ENCODE peak calls at places on chromosome 13, in nine cellular contexts. One of them, this sample, is unnamed.

GRCh38 chr13:83150616-83151307 is 731.5 kb downstream of the SLITRK1 start:
- DNase-seq in ACHN: no peak
- DNase-seq in activated naive CD4-positive, alpha-beta T cell: no peak
- DNase-seq in anterior cingulate cortex: no peak
- DNase-seq in NB4: no peak
- DNase-seq in effector CD4-positive, alpha-beta T cell: no peak
- DNase-seq in substantia nigra: peak
- DNase-seq in stimulated activated CD8-positive, alpha-beta memory T cell treated with anti-CD3 and anti-CD28 coated beads, Interleukin-4, amount 100 ng/mL, for 24 hours: no peak
- DNase-seq in GM13977: no peak
- DNase-seq in this sample: no peak

GRCh38 chr13:110233682-110234280 is 73.2 kb downstream of the COL4A1 start:
- DNase-seq in ACHN: no peak
- DNase-seq in activated naive CD4-positive, alpha-beta T cell: no peak
- DNase-seq in anterior cingulate cortex: no peak
- DNase-seq in NB4: no peak
- DNase-seq in effector CD4-positive, alpha-beta T cell: no peak
- DNase-seq in substantia nigra: no peak
- DNase-seq in stimulated activated CD8-positive, alpha-beta memory T cell treated with anti-CD3 and anti-CD28 coated beads, Interleukin-4, amount 100 ng/mL, for 24 hours: no peak
- DNase-seq in GM13977: no peak
- DNase-seq in this sample: no peak

GRCh38 chr13:79451500-79451962 is 29.4 kb upstream of the NDFIP2 start:
- DNase-seq in ACHN: peak
- DNase-seq in activated naive CD4-positive, alpha-beta T cell: peak
- DNase-seq in anterior cingulate cortex: no peak
- DNase-seq in NB4: peak
- DNase-seq in effector CD4-positive, alpha-beta T cell: peak
- DNase-seq in substantia nigra: peak
- DNase-seq in stimulated activated CD8-positive, alpha-beta memory T cell treated with anti-CD3 and anti-CD28 coated beads, Interleukin-4, amount 100 ng/mL, for 24 hours: peak
- DNase-seq in GM13977: peak
- DNase-seq in this sample: peak

GRCh38 chr13:36362251-36362650 is 16.1 kb upstream of the SPART start:
- DNase-seq in ACHN: peak
- DNase-seq in activated naive CD4-positive, alpha-beta T cell: no peak
- DNase-seq in anterior cingulate cortex: no peak
- DNase-seq in NB4: peak
- DNase-seq in effector CD4-positive, alpha-beta T cell: no peak
- DNase-seq in substantia nigra: no peak
- DNase-seq in stimulated activated CD8-positive, alpha-beta memory T cell treated with anti-CD3 and anti-CD28 coated beads, Interleukin-4, amount 100 ng/mL, for 24 hours: no peak
- DNase-seq in GM13977: no peak
- DNase-seq in this sample: no peak

GRCh38 chr13:35818577-35819165 is 312.5 kb downstream of the DCLK1 start:
- DNase-seq in ACHN: peak
- DNase-seq in activated naive CD4-positive, alpha-beta T cell: no peak
- DNase-seq in anterior cingulate cortex: no peak
- DNase-seq in NB4: peak
- DNase-seq in effector CD4-positive, alpha-beta T cell: no peak
- DNase-seq in substantia nigra: no peak
- DNase-seq in stimulated activated CD8-positive, alpha-beta memory T cell treated with anti-CD3 and anti-CD28 coated beads, Interleukin-4, amount 100 ng/mL, for 24 hours: no peak
- DNase-seq in GM13977: peak
- DNase-seq in this sample: no peak

GRCh38 chr13:47639716-47640447 is 361.2 kb downstream of the SUCLA2 start:
- DNase-seq in ACHN: no peak
- DNase-seq in activated naive CD4-positive, alpha-beta T cell: no peak
- DNase-seq in anterior cingulate cortex: no peak
- DNase-seq in NB4: no peak
- DNase-seq in effector CD4-positive, alpha-beta T cell: no peak
- DNase-seq in substantia nigra: no peak
- DNase-seq in stimulated activated CD8-positive, alpha-beta memory T cell treated with anti-CD3 and anti-CD28 coated beads, Interleukin-4, amount 100 ng/mL, for 24 hours: no peak
- DNase-seq in GM13977: no peak
- DNase-seq in this sample: no peak

GRCh38 chr13:98456423-98456845 is 120.5 kb downstream of the STK24 start:
- DNase-seq in ACHN: no peak
- DNase-seq in activated naive CD4-positive, alpha-beta T cell: no peak
- DNase-seq in anterior cingulate cortex: no peak
- DNase-seq in NB4: no peak
- DNase-seq in effector CD4-positive, alpha-beta T cell: no peak
- DNase-seq in substantia nigra: no peak
- DNase-seq in stimulated activated CD8-positive, alpha-beta memory T cell treated with anti-CD3 and anti-CD28 coated beads, Interleukin-4, amount 100 ng/mL, for 24 hours: no peak
- DNase-seq in GM13977: no peak
- DNase-seq in this sample: no peak

GRCh38 chr13:50080856-50081105 is 65.5 kb downstream of the KCNRG start:
- DNase-seq in ACHN: peak
- DNase-seq in activated naive CD4-positive, alpha-beta T cell: no peak
- DNase-seq in anterior cingulate cortex: no peak
- DNase-seq in NB4: no peak
- DNase-seq in effector CD4-positive, alpha-beta T cell: no peak
- DNase-seq in substantia nigra: no peak
- DNase-seq in stimulated activated CD8-positive, alpha-beta memory T cell treated with anti-CD3 and anti-CD28 coated beads, Interleukin-4, amount 100 ng/mL, for 24 hours: no peak
- DNase-seq in GM13977: peak
- DNase-seq in this sample: no peak

GRCh38 chr13:37954191-37954590 is 84.6 kb upstream of the TRPC4 start:
- DNase-seq in ACHN: no peak
- DNase-seq in activated naive CD4-positive, alpha-beta T cell: no peak
- DNase-seq in anterior cingulate cortex: no peak
- DNase-seq in NB4: no peak
- DNase-seq in effector CD4-positive, alpha-beta T cell: no peak
- DNase-seq in substantia nigra: no peak
- DNase-seq in stimulated activated CD8-positive, alpha-beta memory T cell treated with anti-CD3 and anti-CD28 coated beads, Interleukin-4, amount 100 ng/mL, for 24 hours: no peak
- DNase-seq in GM13977: no peak
- DNase-seq in this sample: no peak

GRCh38 chr13:28022848-28023518 is 34.5 kb upstream of the URAD start:
- DNase-seq in ACHN: no peak
- DNase-seq in activated naive CD4-positive, alpha-beta T cell: no peak
- DNase-seq in anterior cingulate cortex: no peak
- DNase-seq in NB4: no peak
- DNase-seq in effector CD4-positive, alpha-beta T cell: no peak
- DNase-seq in substantia nigra: no peak
- DNase-seq in stimulated activated CD8-positive, alpha-beta memory T cell treated with anti-CD3 and anti-CD28 coated beads, Interleukin-4, amount 100 ng/mL, for 24 hours: no peak
- DNase-seq in GM13977: no peak
- DNase-seq in this sample: no peak

GRCh38 chr13:97883356-97883755 is 70.1 kb upstream of the IPO5 start:
- DNase-seq in ACHN: no peak
- DNase-seq in activated naive CD4-positive, alpha-beta T cell: no peak
- DNase-seq in anterior cingulate cortex: no peak
- DNase-seq in NB4: no peak
- DNase-seq in effector CD4-positive, alpha-beta T cell: no peak
- DNase-seq in substantia nigra: no peak
- DNase-seq in stimulated activated CD8-positive, alpha-beta memory T cell treated with anti-CD3 and anti-CD28 coated beads, Interleukin-4, amount 100 ng/mL, for 24 hours: no peak
- DNase-seq in GM13977: no peak
- DNase-seq in this sample: no peak

GRCh38 chr13:77697208-77698103 is at the start of gene SLAIN1:
- DNase-seq in ACHN: peak
- DNase-seq in activated naive CD4-positive, alpha-beta T cell: peak
- DNase-seq in anterior cingulate cortex: peak
- DNase-seq in NB4: peak
- DNase-seq in effector CD4-positive, alpha-beta T cell: peak
- DNase-seq in substantia nigra: peak
- DNase-seq in stimulated activated CD8-positive, alpha-beta memory T cell treated with anti-CD3 and anti-CD28 coated beads, Interleukin-4, amount 100 ng/mL, for 24 hours: peak
- DNase-seq in GM13977: peak
- DNase-seq in this sample: peak

GRCh38 chr13:71699342-71699741 is 167.7 kb downstream of the DACH1 start:
- DNase-seq in ACHN: no peak
- DNase-seq in activated naive CD4-positive, alpha-beta T cell: no peak
- DNase-seq in anterior cingulate cortex: no peak
- DNase-seq in NB4: no peak
- DNase-seq in effector CD4-positive, alpha-beta T cell: no peak
- DNase-seq in substantia nigra: no peak
- DNase-seq in stimulated activated CD8-positive, alpha-beta memory T cell treated with anti-CD3 and anti-CD28 coated beads, Interleukin-4, amount 100 ng/mL, for 24 hours: no peak
- DNase-seq in GM13977: no peak
- DNase-seq in this sample: no peak

GRCh38 chr13:71218960-71219359 is 648.0 kb downstream of the DACH1 start:
- DNase-seq in ACHN: peak
- DNase-seq in activated naive CD4-positive, alpha-beta T cell: no peak
- DNase-seq in anterior cingulate cortex: no peak
- DNase-seq in NB4: peak
- DNase-seq in effector CD4-positive, alpha-beta T cell: no peak
- DNase-seq in substantia nigra: no peak
- DNase-seq in stimulated activated CD8-positive, alpha-beta memory T cell treated with anti-CD3 and anti-CD28 coated beads, Interleukin-4, amount 100 ng/mL, for 24 hours: no peak
- DNase-seq in GM13977: no peak
- DNase-seq in this sample: no peak

GRCh38 chr13:89066868-89067466 is 1395.8 kb downstream of the SLITRK5 start:
- DNase-seq in ACHN: peak
- DNase-seq in activated naive CD4-positive, alpha-beta T cell: no peak
- DNase-seq in anterior cingulate cortex: no peak
- DNase-seq in NB4: peak
- DNase-seq in effector CD4-positive, alpha-beta T cell: no peak
- DNase-seq in substantia nigra: no peak
- DNase-seq in stimulated activated CD8-positive, alpha-beta memory T cell treated with anti-CD3 and anti-CD28 coated beads, Interleukin-4, amount 100 ng/mL, for 24 hours: no peak
- DNase-seq in GM13977: no peak
- DNase-seq in this sample: no peak

GRCh38 chr13:84912720-84913119 is 886.5 kb downstream of the SLITRK6 start:
- DNase-seq in ACHN: no peak
- DNase-seq in activated naive CD4-positive, alpha-beta T cell: no peak
- DNase-seq in anterior cingulate cortex: no peak
- DNase-seq in NB4: no peak
- DNase-seq in effector CD4-positive, alpha-beta T cell: no peak
- DNase-seq in substantia nigra: no peak
- DNase-seq in stimulated activated CD8-positive, alpha-beta memory T cell treated with anti-CD3 and anti-CD28 coated beads, Interleukin-4, amount 100 ng/mL, for 24 hours: no peak
- DNase-seq in GM13977: no peak
- DNase-seq in this sample: no peak

GRCh38 chr13:91894311-91894710 is 495.9 kb downstream of the GPC5 start:
- DNase-seq in ACHN: no peak
- DNase-seq in activated naive CD4-positive, alpha-beta T cell: no peak
- DNase-seq in anterior cingulate cortex: no peak
- DNase-seq in NB4: no peak
- DNase-seq in effector CD4-positive, alpha-beta T cell: no peak
- DNase-seq in substantia nigra: no peak
- DNase-seq in stimulated activated CD8-positive, alpha-beta memory T cell treated with anti-CD3 and anti-CD28 coated beads, Interleukin-4, amount 100 ng/mL, for 24 hours: no peak
- DNase-seq in GM13977: no peak
- DNase-seq in this sample: no peak

GRCh38 chr13:85812282-85812681 is 13.1 kb upstream of the SLITRK6 start:
- DNase-seq in ACHN: no peak
- DNase-seq in activated naive CD4-positive, alpha-beta T cell: no peak
- DNase-seq in anterior cingulate cortex: no peak
- DNase-seq in NB4: no peak
- DNase-seq in effector CD4-positive, alpha-beta T cell: no peak
- DNase-seq in substantia nigra: no peak
- DNase-seq in stimulated activated CD8-positive, alpha-beta memory T cell treated with anti-CD3 and anti-CD28 coated beads, Interleukin-4, amount 100 ng/mL, for 24 hours: no peak
- DNase-seq in GM13977: no peak
- DNase-seq in this sample: no peak

GRCh38 chr13:35833031-35833430 is 298.2 kb downstream of the DCLK1 start:
- DNase-seq in ACHN: no peak
- DNase-seq in activated naive CD4-positive, alpha-beta T cell: no peak
- DNase-seq in anterior cingulate cortex: no peak
- DNase-seq in NB4: no peak
- DNase-seq in effector CD4-positive, alpha-beta T cell: no peak
- DNase-seq in substantia nigra: no peak
- DNase-seq in stimulated activated CD8-positive, alpha-beta memory T cell treated with anti-CD3 and anti-CD28 coated beads, Interleukin-4, amount 100 ng/mL, for 24 hours: no peak
- DNase-seq in GM13977: no peak
- DNase-seq in this sample: no peak

GRCh38 chr13:27924529-27925141 is 4.8 kb downstream of the PDX1 start:
- DNase-seq in ACHN: no peak
- DNase-seq in activated naive CD4-positive, alpha-beta T cell: no peak
- DNase-seq in anterior cingulate cortex: no peak
- DNase-seq in NB4: no peak
- DNase-seq in effector CD4-positive, alpha-beta T cell: no peak
- DNase-seq in substantia nigra: no peak
- DNase-seq in stimulated activated CD8-positive, alpha-beta memory T cell treated with anti-CD3 and anti-CD28 coated beads, Interleukin-4, amount 100 ng/mL, for 24 hours: no peak
- DNase-seq in GM13977: peak
- DNase-seq in this sample: peak

GRCh38 chr13:111282425-111282824 is 38.0 kb upstream of the TEX29 start:
- DNase-seq in ACHN: no peak
- DNase-seq in activated naive CD4-positive, alpha-beta T cell: no peak
- DNase-seq in anterior cingulate cortex: no peak
- DNase-seq in NB4: no peak
- DNase-seq in effector CD4-positive, alpha-beta T cell: no peak
- DNase-seq in substantia nigra: no peak
- DNase-seq in stimulated activated CD8-positive, alpha-beta memory T cell treated with anti-CD3 and anti-CD28 coated beads, Interleukin-4, amount 100 ng/mL, for 24 hours: no peak
- DNase-seq in GM13977: no peak
- DNase-seq in this sample: no peak

GRCh38 chr13:26619321-26619720 is 61.8 kb downstream of the WASF3 start:
- DNase-seq in ACHN: no peak
- DNase-seq in activated naive CD4-positive, alpha-beta T cell: no peak
- DNase-seq in anterior cingulate cortex: no peak
- DNase-seq in NB4: no peak
- DNase-seq in effector CD4-positive, alpha-beta T cell: no peak
- DNase-seq in substantia nigra: no peak
- DNase-seq in stimulated activated CD8-positive, alpha-beta memory T cell treated with anti-CD3 and anti-CD28 coated beads, Interleukin-4, amount 100 ng/mL, for 24 hours: no peak
- DNase-seq in GM13977: no peak
- DNase-seq in this sample: no peak

GRCh38 chr13:42215578-42216421 is 56.2 kb upstream of the AKAP11 start:
- DNase-seq in ACHN: peak
- DNase-seq in activated naive CD4-positive, alpha-beta T cell: no peak
- DNase-seq in anterior cingulate cortex: no peak
- DNase-seq in NB4: peak
- DNase-seq in effector CD4-positive, alpha-beta T cell: no peak
- DNase-seq in substantia nigra: no peak
- DNase-seq in stimulated activated CD8-positive, alpha-beta memory T cell treated with anti-CD3 and anti-CD28 coated beads, Interleukin-4, amount 100 ng/mL, for 24 hours: no peak
- DNase-seq in GM13977: peak
- DNase-seq in this sample: no peak

This sample was measured in GM12892.